ENCODE peak calls at places on chromosomes 7 and 10, in four cellular contexts. One of them, this sample, is unnamed.

GRCh38 chr10:113709221-113709838 is 29.6 kb downstream of the CASP7 start:
- DNase-seq in RWPE1: no peak
- DNase-seq in heart left ventricle: no peak
- DNase-seq in activated CD4-positive, alpha-beta T cell treated with anti-CD3 and anti-CD28 coated beads for 36 hours: no peak
- DNase-seq in this sample: peak; percentile 82

GRCh38 chr7:143882020-143882610 is 19.9 kb downstream of the TCAF1 start:
- DNase-seq in activated CD4-positive, alpha-beta T cell treated with anti-CD3 and anti-CD28 coated beads for 36 hours: no peak
- DNase-seq in heart left ventricle: peak; percentile 86
- DNase-seq in RWPE1: no peak
- DNase-seq in this sample: no peak

GRCh38 chr7:141674201-141674671 is 27.7 kb downstream of the DENND11 start:
- DNase-seq in activated CD4-positive, alpha-beta T cell treated with anti-CD3 and anti-CD28 coated beads for 36 hours: no peak
- DNase-seq in RWPE1: peak; percentile 62
- DNase-seq in heart left ventricle: peak; percentile 38
- DNase-seq in this sample: no peak

GRCh38 chr7:102286237-102287081 is at the start of gene SH2B2:
- DNase-seq in heart left ventricle: peak; percentile 75
- DNase-seq in RWPE1: peak; percentile 68
- DNase-seq in activated CD4-positive, alpha-beta T cell treated with anti-CD3 and anti-CD28 coated beads for 36 hours: peak; percentile 63
- DNase-seq in this sample: peak; percentile 46

GRCh38 chr10:11026761-11027160 is 9.1 kb downstream of the CELF2 start:
- DNase-seq in heart left ventricle: no peak
- DNase-seq in RWPE1: no peak
- DNase-seq in activated CD4-positive, alpha-beta T cell treated with anti-CD3 and anti-CD28 coated beads for 36 hours: no peak
- DNase-seq in this sample: no peak

GRCh38 chr7:42292991-42293521 is 56.0 kb upstream of the GLI3 start:
- DNase-seq in activated CD4-positive, alpha-beta T cell treated with anti-CD3 and anti-CD28 coated beads for 36 hours: no peak
- DNase-seq in RWPE1: peak; percentile 78
- DNase-seq in heart left ventricle: no peak
- DNase-seq in this sample: no peak

GRCh38 chr10:121454776-121455175 is 143.5 kb downstream of the FGFR2 start:
- DNase-seq in heart left ventricle: no peak
- DNase-seq in activated CD4-positive, alpha-beta T cell treated with anti-CD3 and anti-CD28 coated beads for 36 hours: no peak
- DNase-seq in RWPE1: no peak
- DNase-seq in this sample: no peak

GRCh38 chr7:111113263-111114017 is 22.5 kb downstream of the LRRN3 start:
- DNase-seq in heart left ventricle: no peak
- DNase-seq in RWPE1: peak; percentile 7
- DNase-seq in activated CD4-positive, alpha-beta T cell treated with anti-CD3 and anti-CD28 coated beads for 36 hours: no peak
- DNase-seq in this sample: peak; percentile 64

GRCh38 chr10:114957673-114958072 is 19.7 kb downstream of the TRUB1 start:
- DNase-seq in activated CD4-positive, alpha-beta T cell treated with anti-CD3 and anti-CD28 coated beads for 36 hours: no peak
- DNase-seq in heart left ventricle: no peak
- DNase-seq in RWPE1: no peak
- DNase-seq in this sample: peak; percentile 65

GRCh38 chr7:33733865-33734650 is 171.3 kb upstream of the BMPER start:
- DNase-seq in activated CD4-positive, alpha-beta T cell treated with anti-CD3 and anti-CD28 coated beads for 36 hours: no peak
- DNase-seq in RWPE1: no peak
- DNase-seq in heart left ventricle: no peak
- DNase-seq in this sample: no peak

GRCh38 chr7:153414288-153414629 is 637.9 kb upstream of the DPP6 start:
- DNase-seq in RWPE1: no peak
- DNase-seq in heart left ventricle: no peak
- DNase-seq in activated CD4-positive, alpha-beta T cell treated with anti-CD3 and anti-CD28 coated beads for 36 hours: no peak
- DNase-seq in this sample: no peak

GRCh38 chr7:47651355-47652317 is 69.7 kb upstream of the TNS3 start:
- DNase-seq in activated CD4-positive, alpha-beta T cell treated with anti-CD3 and anti-CD28 coated beads for 36 hours: no peak
- DNase-seq in heart left ventricle: no peak
- DNase-seq in RWPE1: peak; percentile 42
- DNase-seq in this sample: peak; percentile 97

GRCh38 chr7:140421521-140421920 is 17.7 kb downstream of the RAB19 start:
- DNase-seq in heart left ventricle: no peak
- DNase-seq in RWPE1: no peak
- DNase-seq in activated CD4-positive, alpha-beta T cell treated with anti-CD3 and anti-CD28 coated beads for 36 hours: no peak
- DNase-seq in this sample: no peak

GRCh38 chr10:97714401-97715258 is 1.1 kb downstream of the MARVELD1 start:
- DNase-seq in activated CD4-positive, alpha-beta T cell treated with anti-CD3 and anti-CD28 coated beads for 36 hours: peak; percentile 51
- DNase-seq in RWPE1: peak; percentile 79
- DNase-seq in heart left ventricle: peak; percentile 80
- DNase-seq in this sample: peak; percentile 59

GRCh38 chr7:129078455-129078854 is 23.5 kb upstream of the TNPO3 start:
- DNase-seq in RWPE1: no peak
- DNase-seq in activated CD4-positive, alpha-beta T cell treated with anti-CD3 and anti-CD28 coated beads for 36 hours: no peak
- DNase-seq in heart left ventricle: no peak
- DNase-seq in this sample: no peak

GRCh38 chr10:69703256-69703655 is 73.2 kb downstream of the FAM241B start:
- DNase-seq in RWPE1: no peak
- DNase-seq in heart left ventricle: no peak
- DNase-seq in activated CD4-positive, alpha-beta T cell treated with anti-CD3 and anti-CD28 coated beads for 36 hours: no peak
- DNase-seq in this sample: no peak

GRCh38 chr10:113056468-113057021 is 106.5 kb downstream of the TCF7L2 start:
- DNase-seq in activated CD4-positive, alpha-beta T cell treated with anti-CD3 and anti-CD28 coated beads for 36 hours: no peak
- DNase-seq in heart left ventricle: no peak
- DNase-seq in RWPE1: peak; percentile 44
- DNase-seq in this sample: peak; percentile 84

GRCh38 chr10:60203993-60204618 is 185.6 kb downstream of the ANK3 start:
- DNase-seq in activated CD4-positive, alpha-beta T cell treated with anti-CD3 and anti-CD28 coated beads for 36 hours: no peak
- DNase-seq in heart left ventricle: no peak
- DNase-seq in RWPE1: peak; percentile 9
- DNase-seq in this sample: peak; percentile 27

GRCh38 chr10:88379575-88379974 is 203.5 kb downstream of the RNLS start:
- DNase-seq in RWPE1: peak; percentile 20
- DNase-seq in activated CD4-positive, alpha-beta T cell treated with anti-CD3 and anti-CD28 coated beads for 36 hours: no peak
- DNase-seq in heart left ventricle: no peak
- DNase-seq in this sample: peak; percentile 50

GRCh38 chr7:74627699-74628411 is 29.7 kb upstream of the GTF2I start:
- DNase-seq in activated CD4-positive, alpha-beta T cell treated with anti-CD3 and anti-CD28 coated beads for 36 hours: no peak
- DNase-seq in RWPE1: no peak
- DNase-seq in heart left ventricle: no peak
- DNase-seq in this sample: no peak

GRCh38 chr7:151007469-151007898 is 16.7 kb downstream of the NOS3 start:
- DNase-seq in RWPE1: no peak
- DNase-seq in heart left ventricle: no peak
- DNase-seq in activated CD4-positive, alpha-beta T cell treated with anti-CD3 and anti-CD28 coated beads for 36 hours: no peak
- DNase-seq in this sample: no peak

GRCh38 chr10:78035025-78035424 is 1.4 kb downstream of the RPS24 start:
- DNase-seq in activated CD4-positive, alpha-beta T cell treated with anti-CD3 and anti-CD28 coated beads for 36 hours: no peak
- DNase-seq in heart left ventricle: no peak
- DNase-seq in RWPE1: no peak
- DNase-seq in this sample: peak; percentile 16

GRCh38 chr10:72525277-72525676 is 100.6 kb downstream of the MICU1 start:
- DNase-seq in RWPE1: peak; percentile 7
- DNase-seq in heart left ventricle: no peak
- DNase-seq in activated CD4-positive, alpha-beta T cell treated with anti-CD3 and anti-CD28 coated beads for 36 hours: no peak
- DNase-seq in this sample: peak; percentile 10

GRCh38 chr10:122461729-122462532 is 578 bp downstream of the HTRA1 start:
- DNase-seq in heart left ventricle: no peak
- DNase-seq in activated CD4-positive, alpha-beta T cell treated with anti-CD3 and anti-CD28 coated beads for 36 hours: peak; percentile 28
- DNase-seq in RWPE1: peak; percentile 28
- DNase-seq in this sample: no peak

GRCh38 chr10:89738551-89739209 is 37.3 kb downstream of the KIF20B start:
- DNase-seq in RWPE1: no peak
- DNase-seq in activated CD4-positive, alpha-beta T cell treated with anti-CD3 and anti-CD28 coated beads for 36 hours: no peak
- DNase-seq in heart left ventricle: no peak
- DNase-seq in this sample: no peak

GRCh38 chr10:97320480-97321031 is 1.5 kb downstream of the FRAT1 start:
- DNase-seq in RWPE1: no peak
- DNase-seq in heart left ventricle: peak; percentile 24
- DNase-seq in activated CD4-positive, alpha-beta T cell treated with anti-CD3 and anti-CD28 coated beads for 36 hours: peak; percentile 48
- DNase-seq in this sample: no peak

GRCh38 chr10:133379152-133379800 is at the start of gene PAOX:
- DNase-seq in heart left ventricle: peak; percentile 81
- DNase-seq in activated CD4-positive, alpha-beta T cell treated with anti-CD3 and anti-CD28 coated beads for 36 hours: peak; percentile 80
- DNase-seq in RWPE1: peak; percentile 69
- DNase-seq in this sample: peak; percentile 42

GRCh38 chr10:3806603-3807002 is 21.6 kb upstream of the KLF6 start:
- DNase-seq in activated CD4-positive, alpha-beta T cell treated with anti-CD3 and anti-CD28 coated beads for 36 hours: peak; percentile 57
- DNase-seq in heart left ventricle: no peak
- DNase-seq in RWPE1: no peak
- DNase-seq in this sample: peak; percentile 92

GRCh38 chr7:95435422-95435780 is 573 bp upstream of the PON2 start:
- DNase-seq in heart left ventricle: no peak
- DNase-seq in RWPE1: no peak
- DNase-seq in activated CD4-positive, alpha-beta T cell treated with anti-CD3 and anti-CD28 coated beads for 36 hours: no peak
- DNase-seq in this sample: no peak

GRCh38 chr7:600149-600814 is 80.6 kb upstream of the PDGFA start:
- DNase-seq in heart left ventricle: no peak
- DNase-seq in RWPE1: no peak
- DNase-seq in activated CD4-positive, alpha-beta T cell treated with anti-CD3 and anti-CD28 coated beads for 36 hours: no peak
- DNase-seq in this sample: no peak

GRCh38 chr10:43117031-43117776 is 21.0 kb upstream of the CSGALNACT2 start:
- DNase-seq in heart left ventricle: no peak
- DNase-seq in activated CD4-positive, alpha-beta T cell treated with anti-CD3 and anti-CD28 coated beads for 36 hours: no peak
- DNase-seq in RWPE1: no peak
- DNase-seq in this sample: no peak

GRCh38 chr10:74810087-74810486 is 16.3 kb upstream of the KAT6B start:
- DNase-seq in activated CD4-positive, alpha-beta T cell treated with anti-CD3 and anti-CD28 coated beads for 36 hours: no peak
- DNase-seq in heart left ventricle: no peak
- DNase-seq in RWPE1: no peak
- DNase-seq in this sample: no peak

This sample was measured in HCEC 1CT.